ENCODE peak calls at places on chromosomes 7 and 10, in nine cellular contexts. B, T, H, M, X, W, J, F and Q are unnamed samples.

GRCh38 chr10:121583258-121583657 is 15.0 kb downstream of the FGFR2 start:
- DNase-seq in B (no peak), J (no peak), M (no peak), H (no peak), F (no peak), X (no peak), T (no peak), W (no peak), Q (no peak)

GRCh38 chr7:55109384-55110167 is 90.8 kb downstream of the EGFR start:
- DNase-seq in H (no peak), W (peak; percentile 60), B (peak; percentile 42), X (peak; percentile 62), T (no peak), M (peak; percentile 22), J (peak; percentile 93), F (no peak), Q (no peak)

GRCh38 chr7:149147730-149148653 is 739 bp downstream of the ZNF398 start:
- DNase-seq in T (peak; percentile 70), B (peak; percentile 54), W (peak; percentile 48), H (peak; percentile 54), X (peak; percentile 27), M (peak; percentile 48), J (no peak), F (peak; percentile 7), Q (peak; percentile 47)

GRCh38 chr10:76492026-76492425 is 1060.6 kb downstream of the LRMDA start:
- DNase-seq in B (no peak), H (no peak), T (no peak), M (peak; percentile 62), X (no peak), J (peak; percentile 71), W (peak; percentile 95), F (no peak), Q (no peak)

GRCh38 chr10:126373982-126374381 is 14.3 kb downstream of the ADAM12 start:
- DNase-seq in J (no peak), F (no peak), M (no peak), X (no peak), B (no peak), H (no peak), W (peak; percentile 78), T (no peak), Q (no peak)

GRCh38 chr7:2715341-2716231 is 27.6 kb downstream of the AMZ1 start:
- DNase-seq in M (no peak), H (no peak), B (no peak), T (no peak), X (no peak), F (no peak), W (no peak), J (no peak), Q (no peak)

GRCh38 chr7:5426226-5426475 is 2.5 kb upstream of the TNRC18 start:
- DNase-seq in W (peak; percentile 70), H (no peak), X (no peak), T (no peak), M (no peak), J (no peak), F (no peak), B (no peak), Q (no peak)

GRCh38 chr7:92517626-92518025 is 10.7 kb downstream of the PEX1 start:
- DNase-seq in T (no peak), X (no peak), F (no peak), J (no peak), H (no peak), B (no peak), M (no peak), W (peak; percentile 5), Q (no peak)

GRCh38 chr10:93656155-93656554 is 43.8 kb downstream of the PDE6C start:
- DNase-seq in H (no peak), W (peak; percentile 2), F (no peak), T (no peak), J (no peak), M (peak; percentile 9), B (no peak), X (no peak), Q (no peak)

DNA sequence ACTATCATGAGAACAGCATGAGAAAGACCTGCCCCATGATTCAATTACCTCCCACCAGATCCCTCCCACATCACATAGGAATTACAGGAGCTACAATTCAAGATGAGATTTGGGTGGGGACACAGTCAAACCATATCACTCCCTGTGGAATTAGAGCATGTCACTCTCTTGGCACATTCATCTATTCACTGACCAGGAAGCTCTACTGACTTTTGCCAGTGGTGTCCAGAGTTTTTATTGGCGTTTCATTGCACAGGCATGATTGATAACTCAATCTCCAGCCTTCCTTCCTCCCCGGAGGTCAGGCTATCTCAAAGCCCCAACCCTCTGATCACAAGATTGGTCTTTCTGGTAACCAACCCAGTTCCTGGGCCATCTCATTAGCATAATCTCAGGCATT is 478.9 kb upstream of the NRP1 start:
- DNase-seq in T (no peak), M (no peak), W (no peak), B (no peak), F (no peak), H (no peak), X (no peak), J (no peak), Q (no peak)
- TF ChIP-seq CTCF in T (no peak), M (no peak), W (no peak), B (no peak), F (no peak), H (no peak), X (no peak), J (no peak), Q (no peak)

GRCh38 chr10:102630663-102631062 is 13.6 kb upstream of the TRIM8 start:
- DNase-seq in F (no peak), B (no peak), X (no peak), W (no peak), T (no peak), J (no peak), H (no peak), M (no peak), Q (no peak)

GRCh38 chr10:102633848-102634247 is 10.4 kb upstream of the TRIM8 start:
- DNase-seq in X (no peak), B (no peak), M (no peak), H (no peak), J (no peak), F (no peak), T (no peak), W (no peak), Q (no peak)

GRCh38 chr10:102633282-102633681 is 11.0 kb upstream of the TRIM8 start:
- DNase-seq in M (no peak), H (no peak), F (no peak), X (no peak), W (peak; percentile 49), T (no peak), B (no peak), J (no peak), Q (peak; percentile 78)

GRCh38 chr10:102631525-102632393 is 12.5 kb upstream of the TRIM8 start:
- DNase-seq in J (no peak), H (no peak), B (no peak), W (no peak), M (no peak), T (no peak), F (no peak), X (no peak), Q (peak; percentile 46)

DNA sequence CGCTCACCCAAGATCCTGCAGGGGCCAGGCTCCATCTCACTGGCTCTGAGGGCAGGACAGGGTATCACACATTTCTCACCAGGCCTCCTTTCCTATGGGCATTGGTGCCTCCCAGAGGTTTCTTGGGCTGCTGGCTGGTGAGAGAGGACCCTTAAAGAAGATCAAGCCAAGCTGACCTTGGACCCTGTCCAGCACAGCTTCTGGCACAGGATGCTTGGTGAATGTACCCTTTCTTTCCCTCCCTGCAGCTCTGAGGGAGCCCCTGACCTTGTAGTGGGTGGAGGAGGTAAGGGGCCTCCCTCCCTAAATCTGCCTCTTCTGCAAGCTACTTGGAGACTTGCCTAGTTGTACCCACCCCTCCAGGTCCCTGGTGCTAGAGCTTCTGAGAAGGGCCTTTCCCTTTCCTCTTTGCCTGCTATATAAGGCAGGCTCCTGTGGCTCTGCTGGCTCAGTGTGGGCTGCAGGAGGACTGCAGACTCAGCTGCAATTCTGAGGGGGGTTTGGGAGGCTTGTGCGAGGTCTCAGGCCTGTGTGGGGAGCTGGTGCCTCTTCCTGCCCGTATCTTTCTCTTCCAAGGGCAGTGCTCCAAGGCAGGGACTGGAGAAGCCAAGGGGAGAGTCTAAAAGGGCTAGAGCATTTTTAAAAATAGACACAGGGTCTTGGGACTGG is 11.8 kb upstream of the TRIM8 start:
- DNase-seq in X (peak; percentile 71), B (no peak), M (no peak), J (no peak), W (peak; percentile 43), F (no peak), T (no peak), H (no peak), Q (no peak)
- TF ChIP-seq CTCF in X (no peak), B (no peak), M (no peak), J (no peak), W (no peak), F (no peak), T (no peak), H (no peak), Q (no peak)

DNA sequence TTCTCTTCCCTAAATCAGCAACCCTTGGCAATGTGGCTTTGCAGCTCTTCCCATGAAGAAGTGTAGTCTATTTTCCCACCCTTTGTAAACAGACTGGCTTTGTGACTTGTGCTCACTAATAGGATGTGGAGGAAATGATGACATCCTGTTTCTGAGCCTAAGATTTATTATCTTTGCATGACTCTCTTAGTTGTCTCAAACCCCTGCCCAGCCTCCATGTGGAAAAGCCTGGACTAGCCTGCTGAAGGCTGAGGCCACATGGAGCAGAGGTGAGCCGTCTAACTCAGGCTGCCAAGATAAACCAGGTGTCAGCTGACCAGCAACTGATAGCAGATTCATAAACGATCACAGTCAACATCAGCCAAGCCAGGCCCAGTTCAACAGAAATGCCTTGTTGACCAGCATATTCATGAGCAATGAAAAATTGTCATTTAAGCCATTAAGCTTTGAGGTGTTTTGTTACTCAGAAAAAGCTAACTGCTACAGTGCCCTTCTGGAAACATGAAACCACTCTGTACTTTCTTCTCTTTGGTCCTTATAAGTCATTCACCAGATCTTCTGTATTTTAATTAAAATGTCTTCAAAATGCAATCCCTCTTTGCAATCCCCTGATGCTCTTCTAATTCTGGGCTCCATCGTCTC is 586.3 kb upstream of the ANKRD30A start:
- DNase-seq in F (no peak), W (peak; percentile 77), T (no peak), M (peak; percentile 73), X (no peak), B (no peak), J (peak; percentile 7), H (no peak), Q (no peak)
- TF ChIP-seq CTCF in F (no peak), W (no peak), T (no peak), M (no peak), X (no peak), B (no peak), J (peak; percentile 34), H (no peak), Q (no peak)

GRCh38 chr7:12732428-12732827 is 45.0 kb downstream of the ARL4A start:
- DNase-seq in H (no peak), B (no peak), T (no peak), F (no peak), W (no peak), X (no peak), M (no peak), J (no peak), Q (no peak)

GRCh38 chr7:12729112-12729511 is 41.7 kb downstream of the ARL4A start:
- DNase-seq in X (peak; percentile 54), T (no peak), M (no peak), F (peak; percentile 19), J (no peak), B (peak; percentile 81), W (peak; percentile 65), H (peak; percentile 4), Q (peak; percentile 55)

GRCh38 chr7:12731775-12732174 is 44.3 kb downstream of the ARL4A start:
- DNase-seq in M (no peak), F (no peak), X (no peak), J (no peak), T (no peak), B (no peak), W (no peak), H (no peak), Q (no peak)

GRCh38 chr7:12730523-12730922 is 43.1 kb downstream of the ARL4A start:
- DNase-seq in M (no peak), F (no peak), W (no peak), T (no peak), J (no peak), X (no peak), B (no peak), H (no peak), Q (no peak)

GRCh38 chr7:12731214-12731656 is 43.8 kb downstream of the ARL4A start:
- DNase-seq in F (no peak), M (peak; percentile 64), J (no peak), X (no peak), T (no peak), H (no peak), W (peak; percentile 18), B (peak; percentile 67), Q (no peak)
- TF ChIP-seq CTCF in F (no peak), M (no peak), J (peak; percentile 77), X (no peak), T (no peak), H (no peak), W (no peak), B (no peak), Q (no peak)